ENCODE peak calls at places on chromosomes 7 and 10, in four cellular contexts. S is AG10803, H is A549, F is AG04450. N is an unnamed sample.

GRCh38 chr7:36949711-36950600 is 225.7 kb upstream of the AOAH start:
- DNase-seq in H (no peak), S (no peak), F (no peak), N (no peak)

GRCh38 chr10:80870282-80870681 is 332.6 kb downstream of the SH2D4B start:
- DNase-seq in H (no peak), F (no peak), S (no peak), N (no peak)

GRCh38 chr7:52592698-52593097 is 442.7 kb upstream of the POM121L12 start:
- DNase-seq in F (no peak), H (no peak), S (no peak), N (no peak)

GRCh38 chr10:99996934-99997648 is 12.7 kb downstream of the DNMBP start:
- DNase-seq in F (no peak), S (peak; percentile 20), H (no peak), N (peak; percentile 30)

GRCh38 chr7:43764807-43765491 is 6.5 kb downstream of the BLVRA start:
- DNase-seq in F (no peak), S (no peak), H (peak; percentile 53), N (peak; percentile 62)

GRCh38 chr7:127690806-127691205 is 38.8 kb downstream of the SND1 start:
- DNase-seq in H (no peak), S (no peak), F (no peak), N (no peak)

GRCh38 chr10:44352316-44353127 is 32.4 kb downstream of the CXCL12 start:
- DNase-seq in H (no peak), F (peak; percentile 62), S (peak; percentile 64), N (peak; percentile 76)

GRCh38 chr7:50957855-50958254 is 175.2 kb upstream of the GRB10 start:
- DNase-seq in F (no peak), S (no peak), H (no peak), N (no peak)

GRCh38 chr7:20408467-20408826 is 77.7 kb downstream of the ITGB8 start:
- DNase-seq in H (no peak), F (no peak), S (peak; percentile 77), N (peak; percentile 85)

GRCh38 chr7:16422917-16423316 is 1.6 kb upstream of the CRPPA start:
- DNase-seq in H (no peak), S (no peak), F (no peak), N (no peak)

GRCh38 chr10:129951251-129951808 is 12.7 kb downstream of the EBF3 start:
- DNase-seq in H (no peak), F (no peak), S (no peak), N (peak; percentile 16)

GRCh38 chr7:37062460-37062859 is 338.2 kb upstream of the AOAH start:
- DNase-seq in H (no peak), S (no peak), F (no peak), N (no peak)

GRCh38 chr7:49001610-49002033 is 77.3 kb downstream of the CDC14C start:
- DNase-seq in F (no peak), H (peak; percentile 10), S (peak; percentile 8), N (peak; percentile 2)

GRCh38 chr10:123275183-123275549 is 121.0 kb downstream of the BUB3 start:
- DNase-seq in S (no peak), H (no peak), F (no peak), N (no peak)

GRCh38 chr10:74337330-74338016 is 186.5 kb downstream of the ADK start:
- DNase-seq in H (no peak), S (peak; percentile 9), F (no peak), N (no peak)

GRCh38 chr7:140519007-140519399 is 39.7 kb upstream of the MKRN1 start:
- DNase-seq in F (no peak), H (no peak), S (no peak), N (peak; percentile 23)

GRCh38 chr7:30170460-30171197 is 35.8 kb downstream of the MTURN start:
- DNase-seq in H (no peak), S (no peak), F (no peak), N (peak; percentile 65)

GRCh38 chr10:126117196-126117595 is 220.8 kb downstream of the FANK1 start:
- DNase-seq in H (no peak), S (no peak), F (no peak), N (no peak)

GRCh38 chr10:76492026-76492425 is 1060.6 kb downstream of the LRMDA start:
- DNase-seq in S (peak; percentile 91), F (no peak), H (no peak), N (peak; percentile 97)

GRCh38 chr7:149821191-149822148 is 16.7 kb upstream of the ZNF862 start:
- DNase-seq in S (no peak), H (no peak), F (no peak), N (no peak)

GRCh38 chr10:123144697-123145541 is 3.0 kb upstream of the HMX2 start:
- DNase-seq in S (no peak), H (no peak), F (no peak), N (no peak)

GRCh38 chr7:23468721-23469149 is 1.6 kb downstream of the IGF2BP3 start:
- DNase-seq in S (no peak), F (no peak), H (no peak), N (no peak)

GRCh38 chr7:152683297-152683696 is 7.4 kb upstream of the XRCC2 start:
- DNase-seq in S (no peak), H (no peak), F (no peak), N (no peak)

GRCh38 chr7:20301311-20301939 is 29.3 kb upstream of the ITGB8 start:
- DNase-seq in H (no peak), F (no peak), S (no peak), N (peak; percentile 82)

GRCh38 chr10:104328636-104328915 is 9.7 kb downstream of the ITPRIP start:
- DNase-seq in H (no peak), S (no peak), F (no peak), N (no peak)
- H3K4me3 ChIP-seq in H (peak overlapping the region; percentile 33), S (peak overlapping the region; percentile 50), F (peak overlapping the region; percentile 57), N (peak overlapping the region; percentile 16)

GRCh38 chr10:35824704-35825103 is 182.6 kb upstream of the FZD8 start:
- DNase-seq in F (no peak), S (no peak), H (no peak), N (no peak)

GRCh38 chr10:35819736-35820135 is 177.6 kb upstream of the FZD8 start:
- DNase-seq in H (no peak), F (no peak), S (no peak), N (no peak)

GRCh38 chr10:35819011-35819410 is 176.9 kb upstream of the FZD8 start:
- DNase-seq in H (no peak), F (no peak), S (no peak), N (no peak)

GRCh38 chr10:35821339-35821911 is 179.3 kb upstream of the FZD8 start:
- DNase-seq in F (no peak), S (no peak), H (no peak), N (no peak)

DNA sequence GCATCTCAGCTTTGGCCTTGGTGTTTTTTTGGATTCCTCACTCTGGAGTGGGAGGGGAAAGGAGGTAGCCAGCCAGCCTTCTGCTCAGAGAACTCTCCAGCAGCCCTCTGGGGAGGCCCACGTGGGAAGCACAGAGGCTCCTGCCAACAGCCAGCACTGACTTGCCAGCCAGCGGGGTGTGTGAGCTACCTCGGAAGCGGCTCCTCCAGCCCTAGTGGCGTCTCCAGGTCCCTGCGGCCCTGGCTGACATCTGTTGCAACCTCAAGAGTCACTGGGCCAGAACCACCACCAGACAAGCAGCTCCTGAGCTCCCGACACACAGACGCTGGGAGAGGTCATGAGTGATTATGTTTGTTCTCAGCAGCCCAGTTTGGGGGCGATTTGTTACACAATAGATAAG is 180.2 kb upstream of the FZD8 start:
- DNase-seq in H (no peak), F (no peak), S (peak; percentile 82), N (peak; percentile 76)
- TF ChIP-seq CTCF in H (no peak), F (peak; percentile 40), S (peak; percentile 50), N (peak; percentile 56)

DNA sequence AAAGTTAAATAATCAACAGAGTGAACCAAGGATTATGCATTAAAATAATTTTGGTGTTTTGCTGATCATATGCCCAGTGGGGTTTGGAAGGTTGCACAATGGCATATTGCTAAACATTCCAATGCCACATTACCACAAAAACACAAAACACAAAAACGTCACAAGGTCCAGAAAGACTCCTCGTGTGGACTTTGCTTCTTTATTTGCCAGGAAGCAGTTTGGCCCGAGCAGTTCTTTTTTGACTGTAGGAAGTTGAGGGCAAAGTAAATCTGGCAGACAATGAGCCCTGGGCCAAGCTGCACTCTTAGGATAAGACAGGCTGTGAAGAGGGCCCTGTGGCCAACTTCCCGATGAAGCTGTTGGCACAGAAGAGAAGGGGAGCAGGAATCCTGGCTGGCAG is 39.2 kb upstream of the SLC35B4 start:
- DNase-seq in H (no peak), F (no peak), S (peak; percentile 85), N (peak; percentile 46)
- H3K4me3 ChIP-seq in H (no peak overlapping the region), F (no peak overlapping the region), S (no peak overlapping the region), N (no peak overlapping the region)

DNA sequence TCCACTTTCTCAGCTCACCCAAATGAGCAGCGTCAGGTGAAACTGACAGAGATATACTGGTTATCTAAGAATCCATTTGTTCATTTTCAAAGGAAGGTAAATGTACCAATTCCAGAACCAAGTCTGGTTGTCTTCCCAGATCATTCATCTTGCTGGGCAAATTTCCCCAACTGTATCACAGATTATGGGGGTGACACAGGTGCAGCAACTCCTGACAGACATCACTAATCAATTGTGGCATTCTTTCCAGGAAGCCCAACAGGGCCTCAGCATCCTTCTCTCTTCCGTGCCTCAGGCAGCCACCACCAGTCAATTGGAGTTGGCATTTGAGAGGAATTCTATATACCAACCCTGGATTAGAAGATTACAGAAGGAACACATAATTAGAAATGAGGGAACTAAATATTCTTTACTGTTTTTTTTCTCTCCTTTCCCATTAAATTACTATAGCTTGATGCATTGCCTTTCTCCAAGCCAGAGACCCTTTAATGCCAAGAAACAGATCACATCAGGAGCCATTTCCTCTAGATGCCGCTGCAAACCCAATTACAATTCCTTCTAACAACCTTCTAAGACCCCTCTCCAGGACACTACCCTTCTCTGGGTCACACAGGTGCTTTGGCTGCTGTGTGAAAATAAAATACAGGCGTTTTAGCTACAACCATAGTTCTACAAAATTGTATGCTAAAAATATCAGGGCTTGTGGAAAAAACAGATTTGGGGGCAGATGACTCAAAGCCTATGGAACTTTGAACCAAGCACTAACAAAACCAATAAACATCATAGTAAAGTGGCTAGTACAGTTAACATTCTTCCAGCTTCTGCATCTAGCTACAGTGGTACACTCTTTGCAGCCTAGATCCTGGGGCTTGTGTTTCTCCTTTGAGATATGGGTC is 291.6 kb downstream of the RNLS start:
- DNase-seq in S (no peak), H (no peak), F (no peak), N (no peak)
- TF ChIP-seq CTCF in S (no peak), H (no peak), F (no peak), N (no peak)

GRCh38 chr7:24576171-24577052 is 3.2 kb downstream of the PALS2 start:
- DNase-seq in S (peak; percentile 80), H (peak; percentile 75), F (peak; percentile 42), N (peak; percentile 89)
- H3K4me3 ChIP-seq in S (no peak overlapping the region), H (no peak overlapping the region), F (no peak overlapping the region), N (no peak overlapping the region)

GRCh38 chr7:9890092-9890491 is 1083.6 kb upstream of the PHF14 start:
- DNase-seq in F (no peak), H (no peak), S (no peak), N (no peak)
- TF ChIP-seq CTCF in F (no peak), H (no peak), S (no peak), N (no peak)

GRCh38 chr7:39954694-39955093 is 4.6 kb downstream of the CDK13 start:
- DNase-seq in H (no peak), F (no peak), S (no peak), N (no peak)
- H3K4me3 ChIP-seq in H (no peak overlapping the region), F (no peak overlapping the region), S (no peak overlapping the region), N (no peak overlapping the region)